ENCODE peak calls at places on chromosome 20, in six cellular contexts. One of them, this sample, is unnamed. For H3K4me1 and H3K27me3, the result is how much of the 10 kb centered on the place peaks cover.

GRCh38 chr20:48378976-48379670 is 448.7 kb downstream of the PREX1 start:
- DNase-seq in Karpas-422: no peak
- DNase-seq in DND-41: no peak
- DNase-seq in pancreas: no peak
- DNase-seq in CD8-positive, alpha-beta T cell: no peak
- DNase-seq in uterus: no peak
- DNase-seq in this sample: no peak

GRCh38 chr20:39849664-39850063 is 839.4 kb downstream of the MAFB start:
- DNase-seq in Karpas-422: no peak
- DNase-seq in DND-41: no peak
- DNase-seq in pancreas: peak
- DNase-seq in CD8-positive, alpha-beta T cell: no peak
- DNase-seq in uterus: peak
- DNase-seq in this sample: no peak

GRCh38 chr20:22807646-22808045 is 223.3 kb upstream of the FOXA2 start:
- DNase-seq in Karpas-422: peak
- DNase-seq in DND-41: no peak
- DNase-seq in pancreas: peak
- DNase-seq in CD8-positive, alpha-beta T cell: no peak
- DNase-seq in uterus: no peak
- DNase-seq in this sample: no peak

GRCh38 chr20:37526839-37527637 is 638 bp downstream of the BLCAP start:
- DNase-seq in Karpas-422: peak
- DNase-seq in DND-41: no peak
- DNase-seq in pancreas: no peak
- DNase-seq in CD8-positive, alpha-beta T cell: no peak
- DNase-seq in uterus: no peak
- DNase-seq in this sample: no peak

GRCh38 chr20:23637282-23638221 is at the start of gene CST3:
- DNase-seq in Karpas-422: no peak
- DNase-seq in DND-41: no peak
- DNase-seq in pancreas: peak
- DNase-seq in CD8-positive, alpha-beta T cell: no peak
- DNase-seq in uterus: peak
- DNase-seq in this sample: no peak

GRCh38 chr20:36065427-36065998 is 89.0 kb upstream of the EPB41L1 start:
- DNase-seq in Karpas-422: no peak
- DNase-seq in DND-41: no peak
- DNase-seq in pancreas: no peak
- DNase-seq in CD8-positive, alpha-beta T cell: no peak
- DNase-seq in uterus: no peak
- DNase-seq in this sample: no peak

GRCh38 chr20:18971574-18971973 is 158.0 kb downstream of the SCP2D1 start:
- DNase-seq in Karpas-422: no peak
- DNase-seq in DND-41: no peak
- DNase-seq in pancreas: no peak
- DNase-seq in CD8-positive, alpha-beta T cell: no peak
- DNase-seq in uterus: no peak
- DNase-seq in this sample: no peak

GRCh38 chr20:29689411-29690225 is 1567.8 kb upstream of the DEFB115 start:
- DNase-seq in Karpas-422: no peak
- DNase-seq in DND-41: peak
- DNase-seq in pancreas: peak
- DNase-seq in CD8-positive, alpha-beta T cell: peak
- DNase-seq in uterus: no peak
- DNase-seq in this sample: no peak

GRCh38 chr20:38764563-38765355 is 16.5 kb downstream of the ACTR5 start:
- DNase-seq in Karpas-422: no peak
- DNase-seq in DND-41: no peak
- DNase-seq in pancreas: peak
- DNase-seq in CD8-positive, alpha-beta T cell: peak
- DNase-seq in uterus: no peak
- DNase-seq in this sample: no peak

GRCh38 chr20:24959591-24960301 is 10.7 kb downstream of the CST7 start:
- DNase-seq in Karpas-422: no peak
- DNase-seq in DND-41: peak
- DNase-seq in pancreas: no peak
- DNase-seq in CD8-positive, alpha-beta T cell: no peak
- DNase-seq in uterus: no peak
- DNase-seq in this sample: no peak

GRCh38 chr20:10322073-10323012 is 103.7 kb downstream of the SNAP25 start:
- DNase-seq in Karpas-422: no peak
- DNase-seq in DND-41: no peak
- DNase-seq in pancreas: no peak
- DNase-seq in CD8-positive, alpha-beta T cell: no peak
- DNase-seq in uterus: no peak
- DNase-seq in this sample: no peak

GRCh38 chr20:62052336-62052841 is 13.3 kb downstream of the TAF4 start:
- DNase-seq in Karpas-422: no peak
- DNase-seq in DND-41: no peak
- DNase-seq in pancreas: no peak
- DNase-seq in CD8-positive, alpha-beta T cell: no peak
- DNase-seq in uterus: no peak
- DNase-seq in this sample: no peak

GRCh38 chr20:19265646-19266374 is 53.4 kb downstream of the SLC24A3 start:
- DNase-seq in Karpas-422: peak
- DNase-seq in DND-41: peak
- DNase-seq in pancreas: no peak
- DNase-seq in CD8-positive, alpha-beta T cell: no peak
- DNase-seq in uterus: no peak
- DNase-seq in this sample: no peak

GRCh38 chr20:45044084-45044573 is 56.8 kb downstream of the KCNS1 start:
- DNase-seq in Karpas-422: peak
- DNase-seq in DND-41: peak
- DNase-seq in pancreas: no peak
- DNase-seq in CD8-positive, alpha-beta T cell: peak
- DNase-seq in uterus: no peak
- DNase-seq in this sample: peak

GRCh38 chr20:45042978-45043377 is 57.9 kb downstream of the KCNS1 start:
- DNase-seq in Karpas-422: no peak
- DNase-seq in DND-41: no peak
- DNase-seq in pancreas: no peak
- DNase-seq in CD8-positive, alpha-beta T cell: no peak
- DNase-seq in uterus: no peak
- DNase-seq in this sample: no peak

GRCh38 chr20:45041464-45042337 is 59.2 kb downstream of the KCNS1 start:
- DNase-seq in Karpas-422: no peak
- DNase-seq in DND-41: no peak
- DNase-seq in pancreas: no peak
- DNase-seq in CD8-positive, alpha-beta T cell: no peak
- DNase-seq in uterus: no peak
- DNase-seq in this sample: no peak

GRCh38 chr20:45047581-45048119 is 53.3 kb downstream of the KCNS1 start:
- DNase-seq in Karpas-422: no peak
- DNase-seq in DND-41: no peak
- DNase-seq in pancreas: no peak
- DNase-seq in CD8-positive, alpha-beta T cell: no peak
- DNase-seq in uterus: no peak
- DNase-seq in this sample: no peak

DNA sequence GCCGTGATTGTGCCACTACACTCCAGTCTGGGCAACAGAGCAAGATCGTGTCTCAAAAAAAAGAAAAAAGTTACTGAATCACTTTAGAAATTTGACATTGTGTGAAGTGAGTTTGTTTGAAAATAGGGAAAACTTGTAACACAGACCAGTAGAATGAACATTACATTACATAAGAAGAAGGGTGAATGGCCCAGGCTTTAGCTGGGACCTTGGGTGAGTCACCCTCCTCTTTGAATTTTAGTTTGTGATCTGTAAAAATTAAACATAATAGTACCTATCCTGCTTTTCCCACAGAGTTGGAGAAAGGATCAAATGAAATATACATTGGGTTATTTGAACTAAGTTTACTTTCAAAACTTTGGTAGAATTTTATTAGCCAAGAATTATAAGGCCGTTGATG is 56.3 kb downstream of the KCNS1 start:
- DNase-seq in Karpas-422: no peak
- DNase-seq in DND-41: no peak
- DNase-seq in pancreas: no peak
- DNase-seq in CD8-positive, alpha-beta T cell: no peak
- DNase-seq in uterus: no peak
- DNase-seq in this sample: no peak
- H3K4me1 ChIP-seq in Karpas-422: under half
- H3K4me1 ChIP-seq in DND-41: under half
- H3K4me1 ChIP-seq in pancreas: under half
- H3K4me1 ChIP-seq in CD8-positive, alpha-beta T cell: under half
- H3K4me1 ChIP-seq in uterus: under half
- H3K4me1 ChIP-seq in this sample: under half

GRCh38 chr20:8292793-8293192 is 160.7 kb downstream of the PLCB1 start:
- DNase-seq in Karpas-422: no peak
- DNase-seq in DND-41: no peak
- DNase-seq in pancreas: no peak
- DNase-seq in CD8-positive, alpha-beta T cell: no peak
- DNase-seq in uterus: no peak
- DNase-seq in this sample: no peak

GRCh38 chr20:8291200-8291599 is 159.1 kb downstream of the PLCB1 start:
- DNase-seq in Karpas-422: no peak
- DNase-seq in DND-41: no peak
- DNase-seq in pancreas: no peak
- DNase-seq in CD8-positive, alpha-beta T cell: no peak
- DNase-seq in uterus: no peak
- DNase-seq in this sample: no peak

GRCh38 chr20:8291873-8292272 is 159.8 kb downstream of the PLCB1 start:
- DNase-seq in Karpas-422: no peak
- DNase-seq in DND-41: no peak
- DNase-seq in pancreas: no peak
- DNase-seq in CD8-positive, alpha-beta T cell: no peak
- DNase-seq in uterus: no peak
- DNase-seq in this sample: no peak

DNA sequence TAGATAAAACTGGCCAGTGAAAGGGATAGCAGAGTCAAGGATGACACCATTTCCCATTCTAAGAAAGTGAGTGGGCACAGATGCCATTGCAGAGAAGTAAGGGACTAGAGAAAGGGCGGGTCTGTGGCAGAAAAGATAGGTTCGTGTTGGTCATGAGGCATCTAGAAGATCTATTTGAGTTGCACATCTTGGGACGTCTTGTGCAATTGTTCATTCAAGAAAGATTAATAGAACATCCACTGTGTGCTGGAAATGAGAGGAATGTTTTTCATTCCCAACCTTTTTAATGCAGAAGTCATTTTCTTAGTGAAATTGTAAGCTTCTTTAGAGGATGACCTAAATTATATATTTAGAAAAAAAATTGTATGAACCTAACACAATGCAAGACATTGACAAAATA is 161.7 kb downstream of the PLCB1 start:
- DNase-seq in Karpas-422: no peak
- DNase-seq in DND-41: no peak
- DNase-seq in pancreas: no peak
- DNase-seq in CD8-positive, alpha-beta T cell: no peak
- DNase-seq in uterus: no peak
- DNase-seq in this sample: no peak
- H3K4me3 ChIP-seq in Karpas-422: no peak
- H3K4me3 ChIP-seq in DND-41: no peak
- H3K4me3 ChIP-seq in pancreas: no peak
- H3K4me3 ChIP-seq in CD8-positive, alpha-beta T cell: no peak
- H3K4me3 ChIP-seq in uterus: no peak
- H3K4me3 ChIP-seq in this sample: no peak

DNA sequence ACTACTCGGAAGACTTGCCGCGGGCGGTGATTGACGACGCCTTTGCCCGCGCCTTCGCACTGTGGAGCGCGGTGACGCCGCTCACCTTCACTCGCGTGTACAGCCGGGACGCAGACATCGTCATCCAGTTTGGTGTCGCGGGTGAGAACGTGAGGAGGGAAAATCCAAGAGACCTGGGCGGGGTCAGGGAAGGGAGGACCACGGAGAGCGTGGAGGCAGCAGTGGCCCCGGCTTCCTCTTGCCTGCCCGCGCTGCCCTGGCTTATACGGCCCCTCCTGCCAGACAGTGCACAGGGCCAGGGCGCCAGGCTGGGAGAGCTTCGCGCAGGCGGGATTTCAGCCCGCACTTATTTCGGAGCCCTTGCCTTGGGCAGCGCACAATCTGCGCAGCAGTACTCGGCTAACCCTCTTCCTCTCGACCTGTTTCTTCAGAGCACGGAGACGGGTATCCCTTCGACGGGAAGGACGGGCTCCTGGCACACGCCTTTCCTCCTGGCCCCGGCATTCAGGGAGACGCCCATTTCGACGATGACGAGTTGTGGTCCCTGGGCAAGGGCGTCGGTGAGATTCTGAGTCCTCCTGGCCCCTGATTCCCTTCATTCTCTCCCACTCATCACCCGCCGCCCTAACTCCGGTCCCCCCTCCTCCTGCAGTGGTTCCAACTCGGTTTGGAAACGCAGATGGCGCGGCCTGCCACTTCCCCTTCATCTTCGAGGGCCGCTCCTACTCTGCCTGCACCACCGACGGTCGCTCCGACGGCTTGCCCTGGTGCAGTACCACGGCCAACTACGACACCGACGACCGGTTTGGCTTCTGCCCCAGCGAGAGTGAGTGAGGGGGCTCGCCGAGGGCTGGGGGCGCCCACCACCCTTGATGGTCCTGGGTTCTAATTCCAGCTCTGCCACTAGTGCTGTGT is 2.0 kb downstream of the MMP9 start:
- DNase-seq in Karpas-422: no peak
- DNase-seq in DND-41: no peak
- DNase-seq in pancreas: no peak
- DNase-seq in CD8-positive, alpha-beta T cell: peak
- DNase-seq in uterus: no peak
- DNase-seq in this sample: peak
- H3K27me3 ChIP-seq in Karpas-422: under half
- H3K27me3 ChIP-seq in DND-41: under half
- H3K27me3 ChIP-seq in pancreas: under half
- H3K27me3 ChIP-seq in CD8-positive, alpha-beta T cell: under half
- H3K27me3 ChIP-seq in uterus: under half
- H3K27me3 ChIP-seq in this sample: under half

GRCh38 chr20:60900581-60900980 is 351.5 kb upstream of the CDH4 start:
- DNase-seq in Karpas-422: no peak
- DNase-seq in DND-41: no peak
- DNase-seq in pancreas: no peak
- DNase-seq in CD8-positive, alpha-beta T cell: no peak
- DNase-seq in uterus: no peak
- DNase-seq in this sample: no peak

GRCh38 chr20:60903325-60903958 is 348.6 kb upstream of the CDH4 start:
- DNase-seq in Karpas-422: no peak
- DNase-seq in DND-41: no peak
- DNase-seq in pancreas: no peak
- DNase-seq in CD8-positive, alpha-beta T cell: no peak
- DNase-seq in uterus: no peak
- DNase-seq in this sample: no peak

GRCh38 chr20:60905919-60906318 is 346.1 kb upstream of the CDH4 start:
- DNase-seq in Karpas-422: no peak
- DNase-seq in DND-41: no peak
- DNase-seq in pancreas: no peak
- DNase-seq in CD8-positive, alpha-beta T cell: no peak
- DNase-seq in uterus: no peak
- DNase-seq in this sample: no peak

GRCh38 chr20:60899320-60899719 is 352.7 kb upstream of the CDH4 start:
- DNase-seq in Karpas-422: no peak
- DNase-seq in DND-41: no peak
- DNase-seq in pancreas: no peak
- DNase-seq in CD8-positive, alpha-beta T cell: no peak
- DNase-seq in uterus: no peak
- DNase-seq in this sample: no peak

DNA sequence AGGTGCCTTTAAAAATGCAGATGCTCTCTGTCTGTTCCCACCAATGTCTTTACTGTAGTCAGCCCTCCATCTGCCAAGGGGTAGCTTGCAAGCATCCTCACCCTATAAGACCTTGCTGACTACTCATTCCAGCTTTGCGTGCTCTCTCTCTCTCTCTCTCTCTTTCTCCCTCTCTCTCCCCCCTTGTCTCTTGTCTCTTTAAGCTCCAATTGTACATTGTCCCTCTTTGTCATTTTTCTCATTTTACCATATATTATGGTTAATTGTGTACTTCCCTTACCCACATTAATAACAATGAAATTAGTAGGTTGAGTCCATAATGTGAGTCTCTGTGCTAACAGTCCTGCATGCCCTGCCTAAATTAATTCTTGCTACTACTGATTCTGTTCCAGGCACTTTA is 350.2 kb upstream of the CDH4 start:
- DNase-seq in Karpas-422: no peak
- DNase-seq in DND-41: no peak
- DNase-seq in pancreas: no peak
- DNase-seq in CD8-positive, alpha-beta T cell: no peak
- DNase-seq in uterus: no peak
- DNase-seq in this sample: no peak
- H3K4me1 ChIP-seq in Karpas-422: under half
- H3K4me1 ChIP-seq in DND-41: under half
- H3K4me1 ChIP-seq in pancreas: under half
- H3K4me1 ChIP-seq in CD8-positive, alpha-beta T cell: under half
- H3K4me1 ChIP-seq in uterus: under half
- H3K4me1 ChIP-seq in this sample: under half

This sample was measured in effector memory CD4-positive, alpha-beta T cell.